ENCODE peak calls at places on chromosomes 7 and 10, in four cellular contexts. S, L, X and T are unnamed samples.

GRCh38 chr10:27446091-27446918 is 57.8 kb upstream of the RAB18 start:
- DNase-seq in X (peak), S (no peak), L (peak), T (no peak)

GRCh38 chr7:141563956-141564623 is 12.9 kb downstream of the AGK start:
- DNase-seq in S (no peak), X (no peak), L (no peak), T (no peak)

GRCh38 chr7:44212581-44213184 is 11.9 kb downstream of the YKT6 start:
- DNase-seq in S (no peak), L (no peak), X (no peak), T (no peak)

GRCh38 chr10:33010132-33011037 is 52.4 kb upstream of the ITGB1 start:
- DNase-seq in S (no peak), X (peak), L (peak), T (no peak)

GRCh38 chr7:44973610-44974401 is 5.0 kb downstream of the MYO1G start:
- DNase-seq in S (no peak), L (peak), X (no peak), T (no peak)

GRCh38 chr7:112495820-112496462 is 15.2 kb downstream of the LSMEM1 start:
- DNase-seq in S (no peak), L (peak), X (peak), T (no peak)

GRCh38 chr7:68176974-68177373 is 1180.3 kb downstream of the TYW1 start:
- DNase-seq in X (peak), L (peak), S (no peak), T (no peak)

GRCh38 chr10:124560377-124560776 is 98.8 kb downstream of the LHPP start:
- DNase-seq in L (no peak), S (peak), X (no peak), T (peak)

GRCh38 chr7:25303380-25304321 is 75.4 kb upstream of the NPVF start:
- DNase-seq in L (no peak), X (no peak), S (no peak), T (no peak)

GRCh38 chr7:7761340-7761973 is 43.0 kb upstream of the RPA3 start:
- DNase-seq in L (no peak), S (no peak), X (peak), T (no peak)

GRCh38 chr7:39952378-39952777 is 2.3 kb downstream of the CDK13 start:
- DNase-seq in S (no peak), X (no peak), L (no peak), T (no peak)

GRCh38 chr10:112361951-112362770 is 11.8 kb upstream of the ACSL5 start:
- DNase-seq in X (no peak), L (no peak), S (no peak), T (peak)

GRCh38 chr10:101570764-101571572 is 17.1 kb downstream of the POLL start:
- DNase-seq in X (no peak), L (peak), S (no peak), T (no peak)

GRCh38 chr7:78901566-78901965 is 551.9 kb downstream of the MAGI2 start:
- DNase-seq in X (no peak), L (no peak), S (no peak), T (no peak)

GRCh38 chr10:121426307-121426706 is 171.9 kb downstream of the FGFR2 start:
- DNase-seq in S (no peak), X (peak), L (no peak), T (no peak)

GRCh38 chr10:25912796-25913195 is 21.2 kb upstream of the MYO3A start:
- DNase-seq in X (no peak), S (no peak), L (no peak), T (no peak)

DNA sequence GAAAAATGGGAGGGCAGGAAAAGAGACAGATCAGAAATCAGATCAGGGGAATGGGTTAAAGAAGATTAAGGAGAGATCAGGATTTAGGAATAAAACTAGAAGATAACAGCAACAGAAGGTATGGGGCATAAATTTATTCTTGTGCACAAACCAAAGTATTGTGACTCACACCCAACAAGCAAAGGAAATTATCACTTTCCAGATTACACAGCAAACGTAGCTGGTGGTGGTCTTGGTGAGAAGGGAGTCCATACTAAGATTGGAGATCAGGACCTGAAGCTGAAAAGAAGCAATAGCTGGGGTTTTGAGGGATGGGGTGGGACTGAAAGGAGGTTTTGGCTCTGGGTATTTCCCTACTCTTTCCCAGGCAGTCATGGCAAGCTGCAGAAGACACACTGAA is 3.5 kb upstream of the MYOZ1 start:
- DNase-seq in S (no peak), X (no peak), L (no peak), T (no peak)
- TF ChIP-seq CTCF in S (no peak), X (no peak), L (no peak), T (no peak)

GRCh38 chr10:5973069-5973468 is 4.3 kb downstream of the IL15RA start:
- DNase-seq in X (no peak), S (no peak), L (no peak), T (no peak)

GRCh38 chr10:5975641-5976473 is 1.5 kb downstream of the IL15RA start:
- DNase-seq in S (no peak), X (no peak), L (no peak), T (no peak)

GRCh38 chr10:5981529-5981928 is 4.2 kb upstream of the IL15RA start:
- DNase-seq in L (no peak), S (no peak), X (no peak), T (no peak)

GRCh38 chr10:5976689-5977470 is 463 bp downstream of the IL15RA start:
- DNase-seq in L (no peak), S (peak), X (peak), T (no peak)

GRCh38 chr10:5977471-5978370 is at the start of gene IL15RA:
- DNase-seq in L (peak), X (peak), S (peak), T (no peak)
- TF ChIP-seq POLR2AphosphoS5 in L (no peak), X (peak), S (peak), T (peak)

GRCh38 chr10:114009281-114009996 is 34.2 kb upstream of the ADRB1 start:
- DNase-seq in X (no peak), L (no peak), S (no peak), T (no peak)

GRCh38 chr10:114015708-114016107 is 28.0 kb upstream of the ADRB1 start:
- DNase-seq in S (no peak), X (no peak), L (no peak), T (no peak)

GRCh38 chr10:114010316-114010715 is 33.4 kb upstream of the ADRB1 start:
- DNase-seq in X (no peak), L (no peak), S (no peak), T (no peak)

GRCh38 chr10:114017266-114017665 is 26.4 kb upstream of the ADRB1 start:
- DNase-seq in L (no peak), S (no peak), X (no peak), T (no peak)

DNA sequence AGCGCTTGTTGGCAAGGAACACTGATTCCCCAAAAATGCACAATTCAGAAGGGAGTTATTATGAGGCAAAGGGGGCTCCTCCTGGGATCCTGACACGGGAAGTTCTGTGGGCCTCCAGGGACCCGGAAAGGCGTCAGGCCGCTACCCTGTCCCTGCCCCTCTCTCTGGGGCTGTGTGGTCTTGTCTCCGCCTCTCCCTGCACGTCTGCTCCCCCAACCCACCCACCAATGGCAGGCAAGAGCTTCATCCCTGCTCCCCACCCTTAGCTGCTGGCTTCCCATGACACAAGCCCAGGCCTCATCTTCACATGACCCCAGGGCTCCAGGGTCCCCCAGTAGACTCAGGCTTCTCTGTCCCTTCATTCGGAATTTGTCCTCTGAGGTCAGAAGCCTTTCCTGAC is 31.0 kb upstream of the ADRB1 start:
- DNase-seq in S (no peak), L (no peak), X (no peak), T (no peak)
- TF ChIP-seq CTCF in S (no peak), L (no peak), X (no peak), T (no peak)

GRCh38 chr7:28685660-28686417 is 272.3 kb downstream of the TRIL start:
- DNase-seq in S (peak), X (peak), L (peak), T (no peak)
- TF ChIP-seq POLR2AphosphoS5 in S (peak), X (peak), L (peak), T (peak)

GRCh38 chr7:116861717-116862116 is 670 bp upstream of the CAPZA2 start:
- DNase-seq in X (no peak), L (no peak), S (no peak), T (no peak)

GRCh38 chr7:116862234-116863167 is at the start of gene CAPZA2:
- DNase-seq in X (peak), S (peak), L (peak), T (no peak)

GRCh38 chr7:116859323-116859722 is 3.1 kb upstream of the CAPZA2 start:
- DNase-seq in X (no peak), S (no peak), L (no peak), T (no peak)

GRCh38 chr7:116864084-116864483 is 1.7 kb downstream of the CAPZA2 start:
- DNase-seq in X (no peak), S (no peak), L (no peak), T (no peak)

DNA sequence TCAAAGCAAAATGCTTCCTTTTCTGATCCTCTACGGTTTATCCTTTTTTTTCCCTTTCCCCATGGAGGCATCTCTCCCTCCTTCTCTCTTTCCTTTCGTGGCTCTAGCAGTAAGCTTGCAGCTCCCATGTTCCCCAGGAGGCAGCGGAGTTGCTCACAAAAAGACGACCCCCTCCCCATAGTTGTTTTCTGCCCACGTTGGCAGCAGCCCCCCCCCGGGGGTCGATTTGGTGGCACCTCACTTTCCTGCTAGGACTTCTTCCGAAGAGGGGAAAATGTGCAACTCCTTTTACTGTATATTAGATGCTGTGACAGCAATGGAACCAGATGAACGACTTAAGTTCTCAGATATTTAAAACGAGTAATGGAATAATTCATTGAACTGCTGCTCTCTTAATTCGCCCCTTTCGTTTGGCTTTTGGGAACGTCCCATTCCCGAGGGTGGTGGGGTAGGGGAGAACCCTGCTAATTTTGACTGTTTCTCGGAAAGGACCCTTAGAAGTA is 832 bp downstream of the CAPZA2 start:
- DNase-seq in X (no peak), L (peak), S (peak), T (no peak)
- TF ChIP-seq CTCF in X (no peak), L (no peak), S (no peak), T (no peak)

GRCh38 chr7:100093498-100093897 is 4.7 kb downstream of the COPS6 start:
- DNase-seq in X (no peak), S (no peak), L (peak), T (no peak)
- TF ChIP-seq POLR2AphosphoS5 in X (no peak), S (no peak), L (no peak), T (no peak)

DNA sequence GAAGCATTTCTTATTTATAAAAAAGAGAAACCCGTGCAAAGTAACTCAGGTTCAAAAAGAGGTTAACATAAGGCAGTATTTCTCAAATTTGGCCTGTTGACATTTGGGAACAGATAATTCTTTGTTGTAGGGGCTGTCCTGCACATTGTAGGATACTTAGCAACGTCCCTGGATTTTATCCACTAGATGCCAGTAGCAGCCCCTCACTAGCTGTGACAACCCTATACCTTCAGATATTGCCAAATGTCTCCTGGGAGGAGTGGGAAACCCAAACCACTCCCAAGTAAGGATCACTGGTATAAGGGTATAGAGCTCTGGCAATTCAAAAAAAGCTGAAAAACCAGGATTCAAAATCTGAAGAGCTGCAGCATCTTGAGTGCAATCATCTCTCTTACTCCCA is 202.3 kb upstream of the PRKCQ start:
- DNase-seq in L (no peak), S (no peak), X (no peak), T (no peak)
- TF ChIP-seq CTCF in L (no peak), S (no peak), X (no peak), T (no peak)

GRCh38 chr10:77921395-77921794 is 5.2 kb downstream of the DLG5 start:
- DNase-seq in S (no peak), L (no peak), X (no peak), T (no peak)
- TF ChIP-seq POLR2AphosphoS5 in S (no peak), L (no peak), X (no peak), T (no peak)